ENCODE peak calls at places on chromosomes 1 and 21, in eight cellular contexts. E is right lobe of liver, U is endothelial cell of umbilical vein, C is A549, K is HCT116, O is heart left ventricle, X is IMR-90, R is breast epithelium. P is an unnamed sample. For H3K4me1, the result is how much of the 10 kb centered on the place peaks cover.

GRCh38 chr1:228072658-228073043 is 9.9 kb upstream of the ARF1 start:
- DNase-seq in E (no peak), U (no peak), C (no peak), K (no peak), O (peak), X (no peak), R (no peak), P (no peak)

GRCh38 chr1:58939666-58940370 is 156.0 kb upstream of the JUN start:
- DNase-seq in E (no peak), U (no peak), C (no peak), K (no peak), O (no peak), X (no peak), R (no peak), P (no peak)

GRCh38 chr1:41631154-41631553 is 146.7 kb upstream of the EDN2 start:
- DNase-seq in E (no peak), U (no peak), C (no peak), K (no peak), O (no peak), X (no peak), R (no peak), P (no peak)

GRCh38 chr1:180301135-180301737 is 71.2 kb downstream of the LHX4 start:
- DNase-seq in E (no peak), U (no peak), C (no peak), K (no peak), O (no peak), X (peak), R (no peak), P (no peak)

GRCh38 chr1:232570007-232570406 is 59.9 kb downstream of the SIPA1L2 start:
- DNase-seq in E (no peak), U (peak), C (no peak), K (no peak), O (no peak), X (peak), R (no peak), P (no peak)

GRCh38 chr1:218080818-218081217 is 204.3 kb upstream of the RRP15 start:
- DNase-seq in E (no peak), U (no peak), C (no peak), K (no peak), O (no peak), X (no peak), R (no peak), P (no peak)

GRCh38 chr1:20717452-20718342 is at the start of gene KIF17:
- DNase-seq in E (peak), U (peak), C (peak), K (no peak), O (peak), X (peak), R (peak), P (no peak)

GRCh38 chr1:16367258-16367967 is 371 bp downstream of the SZRD1 start:
- DNase-seq in E (peak), U (peak), C (peak), K (peak), O (peak), X (peak), R (peak), P (peak)

GRCh38 chr1:209815931-209816338 is 10.0 kb upstream of the IRF6 start:
- DNase-seq in E (no peak), U (no peak), C (no peak), K (no peak), O (no peak), X (no peak), R (no peak), P (no peak)

GRCh38 chr1:18581420-18581880 is 49.2 kb upstream of the PAX7 start:
- DNase-seq in E (peak), U (peak), C (peak), K (no peak), O (no peak), X (no peak), R (no peak), P (no peak)

GRCh38 chr1:245751111-245751510 is 596.3 kb downstream of the KIF26B start:
- DNase-seq in E (no peak), U (no peak), C (no peak), K (no peak), O (no peak), X (peak), R (no peak), P (no peak)

GRCh38 chr21:32611471-32611997 is 643 bp downstream of the CFAP298 start:
- DNase-seq in E (peak), U (peak), C (peak), K (no peak), O (no peak), X (peak), R (no peak), P (no peak)

GRCh38 chr1:76279387-76279748 is 204.8 kb downstream of the ST6GALNAC3 start:
- DNase-seq in E (no peak), U (no peak), C (no peak), K (no peak), O (no peak), X (no peak), R (no peak), P (no peak)

GRCh38 chr1:3874736-3875135 is 17.5 kb downstream of the DFFB start:
- DNase-seq in E (no peak), U (no peak), C (no peak), K (no peak), O (no peak), X (no peak), R (no peak), P (no peak)

GRCh38 chr1:30685796-30686165 is 37.6 kb downstream of the MATN1 start:
- DNase-seq in E (no peak), U (no peak), C (no peak), K (no peak), O (no peak), X (no peak), R (peak), P (no peak)

GRCh38 chr1:212465311-212465710 is 32.6 kb downstream of the NENF start:
- DNase-seq in E (no peak), U (no peak), C (no peak), K (no peak), O (no peak), X (no peak), R (no peak), P (no peak)

GRCh38 chr1:32904797-32905196 is 3.6 kb upstream of the TMEM54 start:
- DNase-seq in E (no peak), U (no peak), C (no peak), K (no peak), O (no peak), X (no peak), R (no peak), P (no peak)

GRCh38 chr1:87155180-87155579 is 173.5 kb upstream of the LMO4 start:
- DNase-seq in E (no peak), U (no peak), C (no peak), K (no peak), O (no peak), X (no peak), R (no peak), P (no peak)

GRCh38 chr21:24428539-24429186 is 1178.6 kb downstream of the MRPL39 start:
- DNase-seq in E (no peak), U (no peak), C (no peak), K (no peak), O (no peak), X (no peak), R (no peak), P (no peak)

GRCh38 chr1:22661880-22662279 is 8.8 kb downstream of the C1QB start:
- DNase-seq in E (no peak), U (no peak), C (no peak), K (no peak), O (no peak), X (no peak), R (no peak), P (no peak)

GRCh38 chr1:160971618-160972056 is 17.0 kb upstream of the ITLN2 start:
- DNase-seq in E (no peak), U (no peak), C (no peak), K (no peak), O (no peak), X (no peak), R (no peak), P (no peak)

GRCh38 chr1:39615086-39615662 is 24.3 kb downstream of the HEYL start:
- DNase-seq in E (no peak), U (no peak), C (no peak), K (no peak), O (no peak), X (no peak), R (no peak), P (no peak)

GRCh38 chr1:23865543-23865930 is 2.6 kb downstream of the FUCA1 start:
- DNase-seq in E (no peak), U (no peak), C (no peak), K (peak), O (peak), X (peak), R (peak), P (no peak)

GRCh38 chr1:239816090-239816812 is 275.4 kb upstream of the FMN2 start:
- DNase-seq in E (no peak), U (no peak), C (peak), K (no peak), O (no peak), X (peak), R (no peak), P (no peak)

GRCh38 chr21:34126691-34127090 is 53.3 kb downstream of the MRPS6 start:
- DNase-seq in E (no peak), U (no peak), C (no peak), K (no peak), O (no peak), X (peak), R (no peak), P (no peak)

GRCh38 chr1:206715552-206716518 is 31.1 kb downstream of the MAPKAPK2 start:
- DNase-seq in E (no peak), U (no peak), C (no peak), K (no peak), O (no peak), X (no peak), R (no peak), P (no peak)

GRCh38 chr21:40210251-40210650 is 343.0 kb downstream of the PCP4 start:
- DNase-seq in E (no peak), U (no peak), C (no peak), K (no peak), O (no peak), X (no peak), R (no peak), P (no peak)

GRCh38 chr1:22540311-22540710 is 23.0 kb upstream of the EPHA8 start:
- DNase-seq in E (no peak), U (no peak), C (no peak), K (no peak), O (no peak), X (no peak), R (no peak), P (no peak)

GRCh38 chr1:67053785-67054759 is at the start of gene SLC35D1:
- DNase-seq in E (peak), U (peak), C (peak), K (peak), O (peak), X (peak), R (peak), P (peak)

GRCh38 chr1:67053535-67053784 is 488 bp downstream of the SLC35D1 start:
- DNase-seq in E (peak), U (no peak), C (peak), K (no peak), O (peak), X (no peak), R (peak), P (no peak)

GRCh38 chr1:67058761-67059160 is 4.8 kb upstream of the SLC35D1 start:
- DNase-seq in E (no peak), U (no peak), C (no peak), K (no peak), O (no peak), X (peak), R (no peak), P (no peak)

GRCh38 chr1:67058242-67058641 is 4.3 kb upstream of the SLC35D1 start:
- DNase-seq in E (no peak), U (no peak), C (no peak), K (no peak), O (no peak), X (no peak), R (no peak), P (no peak)

GRCh38 chr1:67052741-67053534 is 1.0 kb downstream of the SLC35D1 start:
- DNase-seq in E (peak), U (peak), C (peak), K (no peak), O (peak), X (peak), R (peak), P (peak)
- TF ChIP-seq POLR2A in E (no peak), U (no peak), C (no peak), K (no peak), O (no peak), X (no peak), R (no peak), P (no peak)

GRCh38 chr1:117610036-117610435 is 4.2 kb downstream of the TENT5C start:
- DNase-seq in E (no peak), U (no peak), C (no peak), K (no peak), O (no peak), X (no peak), R (no peak), P (no peak)

GRCh38 chr1:117611894-117612481 is 6.1 kb downstream of the TENT5C start:
- DNase-seq in E (no peak), U (no peak), C (no peak), K (no peak), O (no peak), X (no peak), R (no peak), P (no peak)

GRCh38 chr1:117609471-117609911 is 3.6 kb downstream of the TENT5C start:
- DNase-seq in E (no peak), U (no peak), C (no peak), K (no peak), O (peak), X (peak), R (no peak), P (no peak)

GRCh38 chr1:117612517-117613248 is 6.8 kb downstream of the TENT5C start:
- DNase-seq in E (no peak), U (no peak), C (peak), K (peak), O (no peak), X (peak), R (no peak), P (no peak)

DNA sequence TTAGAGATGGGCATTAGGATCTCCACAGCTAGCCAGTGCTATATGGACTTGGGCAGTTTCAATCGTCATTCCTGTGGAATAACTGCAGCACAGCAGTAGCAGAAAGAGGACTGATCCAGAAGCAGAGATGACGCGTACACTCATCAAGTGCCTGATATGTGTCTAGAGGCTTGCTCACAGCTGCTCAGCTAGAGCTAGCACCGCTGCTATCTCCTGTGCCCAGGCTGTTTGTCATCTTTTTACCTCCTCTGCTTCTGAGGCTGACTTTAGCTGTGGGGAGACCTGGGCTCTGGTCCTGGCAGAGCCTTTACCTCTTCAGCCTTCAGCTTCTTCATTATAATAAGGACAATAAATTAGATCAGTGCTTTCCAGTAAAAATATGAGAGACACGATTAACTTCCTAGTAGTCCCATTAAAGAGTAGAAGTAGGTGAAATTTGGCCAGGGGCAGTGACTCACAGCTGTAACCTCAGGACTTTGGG is 5.3 kb downstream of the TENT5C start:
- DNase-seq in E (no peak), U (no peak), C (no peak), K (no peak), O (no peak), X (no peak), R (no peak), P (no peak)
- H3K4me1 ChIP-seq in E (under half), U (under half), C (under half), K (under half), O (under half), X (under half), R (under half), P (under half)

GRCh38 chr1:203217139-203217621 is 12.3 kb downstream of the CHIT1 start:
- DNase-seq in E (no peak), U (no peak), C (no peak), K (no peak), O (no peak), X (no peak), R (no peak), P (no peak)
- TF ChIP-seq CTCF in E (no peak), U (no peak), C (no peak), K (peak), O (no peak), X (no peak), R (no peak), P (no peak)

GRCh38 chr1:201506573-201507567 is at the start of gene CSRP1:
- DNase-seq in E (peak), U (peak), C (peak), K (peak), O (peak), X (peak), R (peak), P (peak)
- TF ChIP-seq POLR2A in E (peak), U (peak), C (peak), K (peak), O (peak), X (peak), R (peak), P (peak)

GRCh38 chr1:155015527-155016230 is 13.1 kb downstream of the ZBTB7B start:
- DNase-seq in E (peak), U (no peak), C (no peak), K (no peak), O (no peak), X (no peak), R (no peak), P (no peak)

GRCh38 chr1:155018617-155019348 is 14.8 kb downstream of the DCST2 start:
- DNase-seq in E (peak), U (no peak), C (no peak), K (no peak), O (no peak), X (no peak), R (no peak), P (no peak)

GRCh38 chr1:155016231-155016831 is 13.7 kb downstream of the ZBTB7B start:
- DNase-seq in E (peak), U (no peak), C (no peak), K (no peak), O (no peak), X (no peak), R (no peak), P (no peak)

GRCh38 chr1:155017946-155018316 is 15.3 kb downstream of the ZBTB7B start:
- DNase-seq in E (peak), U (no peak), C (no peak), K (no peak), O (no peak), X (no peak), R (no peak), P (no peak)

DNA sequence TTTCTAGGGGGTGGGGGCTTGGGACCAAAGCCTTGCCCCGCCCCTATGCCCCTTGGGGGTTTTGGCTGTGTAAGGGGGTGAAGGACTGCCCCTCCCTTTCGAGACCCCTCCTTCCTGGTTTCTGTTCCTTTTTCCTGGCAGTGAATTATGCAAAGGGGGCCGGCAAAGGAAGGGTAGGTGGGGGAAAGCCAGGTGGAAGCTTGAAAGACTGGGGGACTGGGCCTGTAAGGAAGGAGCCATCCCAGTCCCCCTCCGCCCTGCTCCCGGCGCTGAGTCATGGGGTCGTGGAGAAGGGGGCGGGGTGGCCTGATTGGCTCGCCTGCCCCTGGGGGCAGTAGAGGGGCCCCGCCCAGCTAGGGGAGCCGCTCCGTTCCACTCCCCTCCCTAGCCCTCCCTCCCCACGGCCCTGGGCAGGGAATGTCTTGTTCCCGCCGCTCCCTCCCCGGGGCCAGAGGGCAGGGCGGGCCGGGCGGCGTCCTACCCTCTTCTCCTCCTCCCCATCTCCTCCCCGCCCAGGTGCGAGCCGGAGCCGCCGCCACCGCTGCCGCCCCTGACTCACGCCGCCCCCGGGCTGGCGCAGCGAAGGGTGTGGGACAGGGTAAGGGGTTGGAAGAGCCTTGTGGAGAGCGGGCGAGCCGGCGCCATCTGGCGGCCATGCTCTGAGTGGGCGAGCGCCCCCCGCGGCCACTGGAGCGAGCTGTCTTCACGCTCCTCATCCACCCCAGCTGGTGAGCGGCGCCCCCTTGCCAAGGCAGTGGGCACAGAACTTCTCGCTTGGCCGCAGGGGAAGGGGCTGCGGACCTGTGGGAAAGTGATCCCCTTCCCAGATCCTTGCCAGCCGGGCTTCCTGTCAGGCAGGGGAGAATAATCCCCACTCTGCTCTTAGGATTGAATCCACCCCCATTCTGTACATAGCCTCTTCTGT is 14.7 kb downstream of the ZBTB7B start:
- DNase-seq in E (peak), U (peak), C (peak), K (peak), O (peak), X (peak), R (peak), P (peak)
- H3K4me1 ChIP-seq in E (under half), U (under half), C (half or more), K (half or more), O (under half), X (under half), R (under half), P (half or more)

GRCh38 chr1:240946926-240947325 is 335.0 kb upstream of the GREM2 start:
- DNase-seq in E (peak), U (peak), C (peak), K (no peak), O (no peak), X (peak), R (no peak), P (no peak)
- TF ChIP-seq CTCF in E (peak), U (peak), C (peak), K (no peak), O (peak), X (peak), R (peak), P (no peak)

DNA sequence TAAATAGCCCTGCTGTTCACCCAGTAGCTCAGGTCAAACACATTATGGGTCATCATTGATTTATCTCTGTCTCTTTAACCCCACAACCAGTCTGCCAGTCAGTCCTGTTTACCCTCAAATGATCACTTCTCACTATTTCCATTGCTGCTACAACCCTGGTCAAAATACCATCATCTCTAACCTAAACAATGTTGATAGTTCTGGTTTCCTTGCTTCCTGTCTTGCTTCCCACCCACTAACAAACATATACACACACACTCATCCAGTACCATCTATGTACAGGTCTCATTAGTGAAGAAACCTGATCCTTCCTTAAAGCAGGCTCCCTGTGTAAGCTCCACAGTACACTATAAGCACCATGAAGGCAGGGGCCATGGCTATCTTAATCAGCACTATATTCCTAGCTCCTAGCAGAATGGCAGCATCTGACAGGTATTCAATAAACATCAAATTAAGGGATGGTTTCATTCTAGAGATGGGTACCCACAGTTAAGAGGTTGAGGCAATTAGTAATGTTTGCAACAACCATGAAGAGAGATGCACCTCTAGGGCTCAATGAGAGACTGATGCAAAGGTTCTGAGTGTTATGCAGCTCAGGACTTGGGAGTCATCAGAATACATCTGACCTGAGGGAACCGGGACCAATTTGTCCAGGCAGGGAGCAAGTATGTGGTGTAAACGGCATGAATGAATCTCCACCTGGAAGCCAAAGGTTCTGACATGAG is 10.0 kb upstream of the TGFBR3 start:
- DNase-seq in E (no peak), U (no peak), C (no peak), K (no peak), O (no peak), X (peak), R (no peak), P (no peak)
- TF ChIP-seq POLR2A in E (no peak), U (no peak), C (no peak), K (no peak), O (no peak), X (no peak), R (no peak), P (no peak)

GRCh38 chr1:12593621-12594066 is 24.4 kb downstream of the DHRS3 start:
- DNase-seq in E (peak), U (no peak), C (no peak), K (no peak), O (peak), X (peak), R (no peak), P (no peak)
- H3K4me1 ChIP-seq in E (under half), U (under half), C (half or more), K (half or more), O (half or more), X (under half), R (under half), P (half or more)

GRCh38 chr1:172647110-172647564 is 11.8 kb upstream of the FASLG start:
- DNase-seq in E (no peak), U (no peak), C (no peak), K (no peak), O (no peak), X (peak), R (no peak), P (no peak)
- TF ChIP-seq CTCF in E (no peak), U (no peak), C (no peak), K (no peak), O (no peak), X (no peak), R (no peak), P (no peak)